ENCODE peak calls at places on chromosome 1, in five cellular contexts. One of them, this sample, is unnamed.

GRCh38 chr1:109298666-109299086 is 8.1 kb downstream of the MYBPHL start:
- DNase-seq in stimulated activated CD4-positive, alpha-beta T cell treated with anti-CD3 and anti-CD28 coated beads, Interleukin-15, amount 100 ng/mL, for 1 hour: no peak
- DNase-seq in NCI-H1436 treated with DMSO at 0.1 percent for 48 hours: no peak
- DNase-seq in germinal center: no peak
- DNase-seq in activated CD4-positive, alpha-beta T cell treated with anti-CD3 and anti-CD28 coated beads, Interleukin-2, amount 50 U/mL, for 48 hours: peak
- DNase-seq in this sample: peak

GRCh38 chr1:168333562-168334256 is 53.0 kb downstream of the TBX19 start:
- DNase-seq in stimulated activated CD4-positive, alpha-beta T cell treated with anti-CD3 and anti-CD28 coated beads, Interleukin-15, amount 100 ng/mL, for 1 hour: no peak
- DNase-seq in NCI-H1436 treated with DMSO at 0.1 percent for 48 hours: no peak
- DNase-seq in germinal center: no peak
- DNase-seq in activated CD4-positive, alpha-beta T cell treated with anti-CD3 and anti-CD28 coated beads, Interleukin-2, amount 50 U/mL, for 48 hours: no peak
- DNase-seq in this sample: no peak

GRCh38 chr1:64006276-64007051 is 197.0 kb upstream of the UBE2U start:
- DNase-seq in stimulated activated CD4-positive, alpha-beta T cell treated with anti-CD3 and anti-CD28 coated beads, Interleukin-15, amount 100 ng/mL, for 1 hour: no peak
- DNase-seq in NCI-H1436 treated with DMSO at 0.1 percent for 48 hours: no peak
- DNase-seq in germinal center: no peak
- DNase-seq in activated CD4-positive, alpha-beta T cell treated with anti-CD3 and anti-CD28 coated beads, Interleukin-2, amount 50 U/mL, for 48 hours: no peak
- DNase-seq in this sample: no peak

GRCh38 chr1:9701661-9702060 is 50.1 kb downstream of the PIK3CD start:
- DNase-seq in stimulated activated CD4-positive, alpha-beta T cell treated with anti-CD3 and anti-CD28 coated beads, Interleukin-15, amount 100 ng/mL, for 1 hour: no peak
- DNase-seq in NCI-H1436 treated with DMSO at 0.1 percent for 48 hours: no peak
- DNase-seq in germinal center: no peak
- DNase-seq in activated CD4-positive, alpha-beta T cell treated with anti-CD3 and anti-CD28 coated beads, Interleukin-2, amount 50 U/mL, for 48 hours: no peak
- DNase-seq in this sample: no peak

GRCh38 chr1:12078938-12079861 is 16.1 kb downstream of the TNFRSF8 start:
- DNase-seq in stimulated activated CD4-positive, alpha-beta T cell treated with anti-CD3 and anti-CD28 coated beads, Interleukin-15, amount 100 ng/mL, for 1 hour: no peak
- DNase-seq in NCI-H1436 treated with DMSO at 0.1 percent for 48 hours: no peak
- DNase-seq in germinal center: peak
- DNase-seq in activated CD4-positive, alpha-beta T cell treated with anti-CD3 and anti-CD28 coated beads, Interleukin-2, amount 50 U/mL, for 48 hours: peak
- DNase-seq in this sample: no peak

GRCh38 chr1:77370588-77371306 is 88.9 kb downstream of the AK5 start:
- DNase-seq in stimulated activated CD4-positive, alpha-beta T cell treated with anti-CD3 and anti-CD28 coated beads, Interleukin-15, amount 100 ng/mL, for 1 hour: no peak
- DNase-seq in NCI-H1436 treated with DMSO at 0.1 percent for 48 hours: no peak
- DNase-seq in germinal center: no peak
- DNase-seq in activated CD4-positive, alpha-beta T cell treated with anti-CD3 and anti-CD28 coated beads, Interleukin-2, amount 50 U/mL, for 48 hours: no peak
- DNase-seq in this sample: no peak

GRCh38 chr1:55284856-55285255 is 69.7 kb upstream of the USP24 start:
- DNase-seq in stimulated activated CD4-positive, alpha-beta T cell treated with anti-CD3 and anti-CD28 coated beads, Interleukin-15, amount 100 ng/mL, for 1 hour: no peak
- DNase-seq in NCI-H1436 treated with DMSO at 0.1 percent for 48 hours: no peak
- DNase-seq in germinal center: peak
- DNase-seq in activated CD4-positive, alpha-beta T cell treated with anti-CD3 and anti-CD28 coated beads, Interleukin-2, amount 50 U/mL, for 48 hours: no peak
- DNase-seq in this sample: no peak

GRCh38 chr1:234772345-234773147 is 162.6 kb upstream of the IRF2BP2 start:
- DNase-seq in stimulated activated CD4-positive, alpha-beta T cell treated with anti-CD3 and anti-CD28 coated beads, Interleukin-15, amount 100 ng/mL, for 1 hour: peak
- DNase-seq in NCI-H1436 treated with DMSO at 0.1 percent for 48 hours: no peak
- DNase-seq in germinal center: peak
- DNase-seq in activated CD4-positive, alpha-beta T cell treated with anti-CD3 and anti-CD28 coated beads, Interleukin-2, amount 50 U/mL, for 48 hours: peak
- DNase-seq in this sample: peak

GRCh38 chr1:27292111-27292510 is 29.9 kb upstream of the TMEM222 start:
- DNase-seq in stimulated activated CD4-positive, alpha-beta T cell treated with anti-CD3 and anti-CD28 coated beads, Interleukin-15, amount 100 ng/mL, for 1 hour: no peak
- DNase-seq in NCI-H1436 treated with DMSO at 0.1 percent for 48 hours: no peak
- DNase-seq in germinal center: no peak
- DNase-seq in activated CD4-positive, alpha-beta T cell treated with anti-CD3 and anti-CD28 coated beads, Interleukin-2, amount 50 U/mL, for 48 hours: no peak
- DNase-seq in this sample: no peak

GRCh38 chr1:63611231-63611630 is 18.0 kb downstream of the PGM1 start:
- DNase-seq in stimulated activated CD4-positive, alpha-beta T cell treated with anti-CD3 and anti-CD28 coated beads, Interleukin-15, amount 100 ng/mL, for 1 hour: no peak
- DNase-seq in NCI-H1436 treated with DMSO at 0.1 percent for 48 hours: no peak
- DNase-seq in germinal center: no peak
- DNase-seq in activated CD4-positive, alpha-beta T cell treated with anti-CD3 and anti-CD28 coated beads, Interleukin-2, amount 50 U/mL, for 48 hours: no peak
- DNase-seq in this sample: no peak

GRCh38 chr1:190608282-190608681 is 130.6 kb upstream of the BRINP3 start:
- DNase-seq in stimulated activated CD4-positive, alpha-beta T cell treated with anti-CD3 and anti-CD28 coated beads, Interleukin-15, amount 100 ng/mL, for 1 hour: no peak
- DNase-seq in NCI-H1436 treated with DMSO at 0.1 percent for 48 hours: no peak
- DNase-seq in germinal center: no peak
- DNase-seq in activated CD4-positive, alpha-beta T cell treated with anti-CD3 and anti-CD28 coated beads, Interleukin-2, amount 50 U/mL, for 48 hours: no peak
- DNase-seq in this sample: no peak

GRCh38 chr1:67171574-67171955 is 5.3 kb downstream of the IL23R start:
- DNase-seq in stimulated activated CD4-positive, alpha-beta T cell treated with anti-CD3 and anti-CD28 coated beads, Interleukin-15, amount 100 ng/mL, for 1 hour: no peak
- DNase-seq in NCI-H1436 treated with DMSO at 0.1 percent for 48 hours: no peak
- DNase-seq in germinal center: no peak
- DNase-seq in activated CD4-positive, alpha-beta T cell treated with anti-CD3 and anti-CD28 coated beads, Interleukin-2, amount 50 U/mL, for 48 hours: peak
- DNase-seq in this sample: no peak

GRCh38 chr1:184509105-184509504 is 122.3 kb downstream of the C1orf21 start:
- DNase-seq in stimulated activated CD4-positive, alpha-beta T cell treated with anti-CD3 and anti-CD28 coated beads, Interleukin-15, amount 100 ng/mL, for 1 hour: no peak
- DNase-seq in NCI-H1436 treated with DMSO at 0.1 percent for 48 hours: no peak
- DNase-seq in germinal center: no peak
- DNase-seq in activated CD4-positive, alpha-beta T cell treated with anti-CD3 and anti-CD28 coated beads, Interleukin-2, amount 50 U/mL, for 48 hours: no peak
- DNase-seq in this sample: no peak

GRCh38 chr1:235841938-235842545 is 24.7 kb downstream of the LYST start:
- DNase-seq in stimulated activated CD4-positive, alpha-beta T cell treated with anti-CD3 and anti-CD28 coated beads, Interleukin-15, amount 100 ng/mL, for 1 hour: no peak
- DNase-seq in NCI-H1436 treated with DMSO at 0.1 percent for 48 hours: no peak
- DNase-seq in germinal center: no peak
- DNase-seq in activated CD4-positive, alpha-beta T cell treated with anti-CD3 and anti-CD28 coated beads, Interleukin-2, amount 50 U/mL, for 48 hours: no peak
- DNase-seq in this sample: no peak

GRCh38 chr1:223780926-223781325 is 64.8 kb downstream of the TP53BP2 start:
- DNase-seq in stimulated activated CD4-positive, alpha-beta T cell treated with anti-CD3 and anti-CD28 coated beads, Interleukin-15, amount 100 ng/mL, for 1 hour: no peak
- DNase-seq in NCI-H1436 treated with DMSO at 0.1 percent for 48 hours: no peak
- DNase-seq in germinal center: no peak
- DNase-seq in activated CD4-positive, alpha-beta T cell treated with anti-CD3 and anti-CD28 coated beads, Interleukin-2, amount 50 U/mL, for 48 hours: no peak
- DNase-seq in this sample: no peak

GRCh38 chr1:36769886-36770830 is 264.2 kb downstream of the GRIK3 start:
- DNase-seq in stimulated activated CD4-positive, alpha-beta T cell treated with anti-CD3 and anti-CD28 coated beads, Interleukin-15, amount 100 ng/mL, for 1 hour: no peak
- DNase-seq in NCI-H1436 treated with DMSO at 0.1 percent for 48 hours: no peak
- DNase-seq in germinal center: no peak
- DNase-seq in activated CD4-positive, alpha-beta T cell treated with anti-CD3 and anti-CD28 coated beads, Interleukin-2, amount 50 U/mL, for 48 hours: no peak
- DNase-seq in this sample: peak

GRCh38 chr1:180213401-180214177 is 16.5 kb upstream of the LHX4 start:
- DNase-seq in stimulated activated CD4-positive, alpha-beta T cell treated with anti-CD3 and anti-CD28 coated beads, Interleukin-15, amount 100 ng/mL, for 1 hour: no peak
- DNase-seq in NCI-H1436 treated with DMSO at 0.1 percent for 48 hours: no peak
- DNase-seq in germinal center: peak
- DNase-seq in activated CD4-positive, alpha-beta T cell treated with anti-CD3 and anti-CD28 coated beads, Interleukin-2, amount 50 U/mL, for 48 hours: peak
- DNase-seq in this sample: no peak

GRCh38 chr1:192131914-192132313 is 26.3 kb upstream of the RGS18 start:
- DNase-seq in stimulated activated CD4-positive, alpha-beta T cell treated with anti-CD3 and anti-CD28 coated beads, Interleukin-15, amount 100 ng/mL, for 1 hour: no peak
- DNase-seq in NCI-H1436 treated with DMSO at 0.1 percent for 48 hours: no peak
- DNase-seq in germinal center: no peak
- DNase-seq in activated CD4-positive, alpha-beta T cell treated with anti-CD3 and anti-CD28 coated beads, Interleukin-2, amount 50 U/mL, for 48 hours: no peak
- DNase-seq in this sample: no peak

GRCh38 chr1:53046930-53047329 is 15.1 kb upstream of the PODN start:
- DNase-seq in stimulated activated CD4-positive, alpha-beta T cell treated with anti-CD3 and anti-CD28 coated beads, Interleukin-15, amount 100 ng/mL, for 1 hour: no peak
- DNase-seq in NCI-H1436 treated with DMSO at 0.1 percent for 48 hours: no peak
- DNase-seq in germinal center: no peak
- DNase-seq in activated CD4-positive, alpha-beta T cell treated with anti-CD3 and anti-CD28 coated beads, Interleukin-2, amount 50 U/mL, for 48 hours: no peak
- DNase-seq in this sample: no peak

GRCh38 chr1:208536176-208536575 is 292.0 kb upstream of the PLXNA2 start:
- DNase-seq in stimulated activated CD4-positive, alpha-beta T cell treated with anti-CD3 and anti-CD28 coated beads, Interleukin-15, amount 100 ng/mL, for 1 hour: no peak
- DNase-seq in NCI-H1436 treated with DMSO at 0.1 percent for 48 hours: no peak
- DNase-seq in germinal center: no peak
- DNase-seq in activated CD4-positive, alpha-beta T cell treated with anti-CD3 and anti-CD28 coated beads, Interleukin-2, amount 50 U/mL, for 48 hours: no peak
- DNase-seq in this sample: no peak

This sample was measured in breast epithelium.